ENCODE peak calls at places on chromosomes 3 and 15, in ten cellular contexts. One of them, this sample, is unnamed.

GRCh38 chr15:69794643-69795461 is 302.9 kb downstream of the TLE3 start:
- DNase-seq in glutamatergic neuron: no peak
- DNase-seq in suprapubic skin: peak
- DNase-seq in Caki2: peak
- DNase-seq in NCI-H460: no peak
- DNase-seq in effector memory CD4-positive, alpha-beta T cell: no peak
- DNase-seq in HTR-8/SVneo: peak
- DNase-seq in T-helper 9 cell: no peak
- DNase-seq in GM04504: no peak
- DNase-seq in GM10248: no peak
- DNase-seq in this sample: peak

GRCh38 chr3:47636921-47637320 is 58.3 kb upstream of the CSPG5 start:
- DNase-seq in glutamatergic neuron: no peak
- DNase-seq in suprapubic skin: no peak
- DNase-seq in Caki2: no peak
- DNase-seq in NCI-H460: no peak
- DNase-seq in effector memory CD4-positive, alpha-beta T cell: no peak
- DNase-seq in HTR-8/SVneo: no peak
- DNase-seq in T-helper 9 cell: no peak
- DNase-seq in GM04504: no peak
- DNase-seq in GM10248: no peak
- DNase-seq in this sample: no peak

GRCh38 chr3:71813704-71814103 is 28.8 kb upstream of the PROK2 start:
- DNase-seq in glutamatergic neuron: no peak
- DNase-seq in suprapubic skin: no peak
- DNase-seq in Caki2: no peak
- DNase-seq in NCI-H460: no peak
- DNase-seq in effector memory CD4-positive, alpha-beta T cell: no peak
- DNase-seq in HTR-8/SVneo: no peak
- DNase-seq in T-helper 9 cell: no peak
- DNase-seq in GM04504: no peak
- DNase-seq in GM10248: no peak
- DNase-seq in this sample: no peak

GRCh38 chr3:11380314-11380713 is 108.1 kb downstream of the ATG7 start:
- DNase-seq in glutamatergic neuron: no peak
- DNase-seq in suprapubic skin: no peak
- DNase-seq in Caki2: no peak
- DNase-seq in NCI-H460: no peak
- DNase-seq in effector memory CD4-positive, alpha-beta T cell: no peak
- DNase-seq in HTR-8/SVneo: no peak
- DNase-seq in T-helper 9 cell: no peak
- DNase-seq in GM04504: no peak
- DNase-seq in GM10248: no peak
- DNase-seq in this sample: no peak

GRCh38 chr3:24220859-24221657 is 273.6 kb downstream of the THRB start:
- DNase-seq in glutamatergic neuron: no peak
- DNase-seq in suprapubic skin: no peak
- DNase-seq in Caki2: peak
- DNase-seq in NCI-H460: peak
- DNase-seq in effector memory CD4-positive, alpha-beta T cell: no peak
- DNase-seq in HTR-8/SVneo: peak
- DNase-seq in T-helper 9 cell: no peak
- DNase-seq in GM04504: peak
- DNase-seq in GM10248: no peak
- DNase-seq in this sample: peak

GRCh38 chr15:25832158-25832557 is 31.0 kb downstream of the ATP10A start:
- DNase-seq in glutamatergic neuron: no peak
- DNase-seq in suprapubic skin: no peak
- DNase-seq in Caki2: no peak
- DNase-seq in NCI-H460: no peak
- DNase-seq in effector memory CD4-positive, alpha-beta T cell: no peak
- DNase-seq in HTR-8/SVneo: no peak
- DNase-seq in T-helper 9 cell: no peak
- DNase-seq in GM04504: no peak
- DNase-seq in GM10248: no peak
- DNase-seq in this sample: no peak

GRCh38 chr3:32432711-32433530 is 41.3 kb downstream of the CMTM7 start:
- DNase-seq in glutamatergic neuron: no peak
- DNase-seq in suprapubic skin: no peak
- DNase-seq in Caki2: no peak
- DNase-seq in NCI-H460: no peak
- DNase-seq in effector memory CD4-positive, alpha-beta T cell: no peak
- DNase-seq in HTR-8/SVneo: no peak
- DNase-seq in T-helper 9 cell: no peak
- DNase-seq in GM04504: no peak
- DNase-seq in GM10248: peak
- DNase-seq in this sample: no peak

GRCh38 chr3:171260899-171261298 is 199.3 kb downstream of the TNIK start:
- DNase-seq in glutamatergic neuron: no peak
- DNase-seq in suprapubic skin: no peak
- DNase-seq in Caki2: peak
- DNase-seq in NCI-H460: no peak
- DNase-seq in effector memory CD4-positive, alpha-beta T cell: no peak
- DNase-seq in HTR-8/SVneo: no peak
- DNase-seq in T-helper 9 cell: no peak
- DNase-seq in GM04504: no peak
- DNase-seq in GM10248: no peak
- DNase-seq in this sample: peak

GRCh38 chr15:70741107-70741511 is 22.2 kb downstream of the UACA start:
- DNase-seq in glutamatergic neuron: no peak
- DNase-seq in suprapubic skin: peak
- DNase-seq in Caki2: no peak
- DNase-seq in NCI-H460: peak
- DNase-seq in effector memory CD4-positive, alpha-beta T cell: no peak
- DNase-seq in HTR-8/SVneo: peak
- DNase-seq in T-helper 9 cell: no peak
- DNase-seq in GM04504: peak
- DNase-seq in GM10248: no peak
- DNase-seq in this sample: no peak

GRCh38 chr3:127121221-127121647 is 71.7 kb upstream of the PRR23E start:
- DNase-seq in glutamatergic neuron: no peak
- DNase-seq in suprapubic skin: peak
- DNase-seq in Caki2: no peak
- DNase-seq in NCI-H460: no peak
- DNase-seq in effector memory CD4-positive, alpha-beta T cell: no peak
- DNase-seq in HTR-8/SVneo: no peak
- DNase-seq in T-helper 9 cell: no peak
- DNase-seq in GM04504: no peak
- DNase-seq in GM10248: no peak
- DNase-seq in this sample: no peak

GRCh38 chr3:10340476-10340875 is 19.6 kb upstream of the SEC13 start:
- DNase-seq in glutamatergic neuron: no peak
- DNase-seq in suprapubic skin: no peak
- DNase-seq in Caki2: no peak
- DNase-seq in NCI-H460: no peak
- DNase-seq in effector memory CD4-positive, alpha-beta T cell: no peak
- DNase-seq in HTR-8/SVneo: no peak
- DNase-seq in T-helper 9 cell: no peak
- DNase-seq in GM04504: no peak
- DNase-seq in GM10248: no peak
- DNase-seq in this sample: no peak

GRCh38 chr3:122298239-122298638 is 26.8 kb upstream of the CSTA start:
- DNase-seq in glutamatergic neuron: no peak
- DNase-seq in suprapubic skin: no peak
- DNase-seq in Caki2: no peak
- DNase-seq in NCI-H460: no peak
- DNase-seq in effector memory CD4-positive, alpha-beta T cell: no peak
- DNase-seq in HTR-8/SVneo: no peak
- DNase-seq in T-helper 9 cell: no peak
- DNase-seq in GM04504: no peak
- DNase-seq in GM10248: peak
- DNase-seq in this sample: no peak

GRCh38 chr3:145857956-145858355 is 303.0 kb downstream of the PLOD2 start:
- DNase-seq in glutamatergic neuron: no peak
- DNase-seq in suprapubic skin: no peak
- DNase-seq in Caki2: no peak
- DNase-seq in NCI-H460: no peak
- DNase-seq in effector memory CD4-positive, alpha-beta T cell: no peak
- DNase-seq in HTR-8/SVneo: no peak
- DNase-seq in T-helper 9 cell: no peak
- DNase-seq in GM04504: no peak
- DNase-seq in GM10248: no peak
- DNase-seq in this sample: no peak

GRCh38 chr3:11240496-11240895 is 31.7 kb upstream of the ATG7 start:
- DNase-seq in glutamatergic neuron: no peak
- DNase-seq in suprapubic skin: no peak
- DNase-seq in Caki2: no peak
- DNase-seq in NCI-H460: no peak
- DNase-seq in effector memory CD4-positive, alpha-beta T cell: no peak
- DNase-seq in HTR-8/SVneo: no peak
- DNase-seq in T-helper 9 cell: no peak
- DNase-seq in GM04504: no peak
- DNase-seq in GM10248: no peak
- DNase-seq in this sample: no peak

GRCh38 chr3:144624656-144625055 is 653.0 kb downstream of the DIPK2A start:
- DNase-seq in glutamatergic neuron: no peak
- DNase-seq in suprapubic skin: no peak
- DNase-seq in Caki2: no peak
- DNase-seq in NCI-H460: no peak
- DNase-seq in effector memory CD4-positive, alpha-beta T cell: no peak
- DNase-seq in HTR-8/SVneo: no peak
- DNase-seq in T-helper 9 cell: no peak
- DNase-seq in GM04504: no peak
- DNase-seq in GM10248: no peak
- DNase-seq in this sample: no peak

GRCh38 chr3:194054540-194054939 is 81.4 kb upstream of the HES1 start:
- DNase-seq in glutamatergic neuron: no peak
- DNase-seq in suprapubic skin: no peak
- DNase-seq in Caki2: no peak
- DNase-seq in NCI-H460: no peak
- DNase-seq in effector memory CD4-positive, alpha-beta T cell: no peak
- DNase-seq in HTR-8/SVneo: no peak
- DNase-seq in T-helper 9 cell: no peak
- DNase-seq in GM04504: no peak
- DNase-seq in GM10248: no peak
- DNase-seq in this sample: no peak

GRCh38 chr3:194306109-194306686 is 44.9 kb downstream of the CPN2 start:
- DNase-seq in glutamatergic neuron: no peak
- DNase-seq in suprapubic skin: peak
- DNase-seq in Caki2: no peak
- DNase-seq in NCI-H460: no peak
- DNase-seq in effector memory CD4-positive, alpha-beta T cell: peak
- DNase-seq in HTR-8/SVneo: no peak
- DNase-seq in T-helper 9 cell: peak
- DNase-seq in GM04504: no peak
- DNase-seq in GM10248: no peak
- DNase-seq in this sample: no peak